ENCODE peak calls at places on chromosomes 5 and 9, in five cellular contexts. I is heart right ventricle, Z is heart left ventricle, T is WERI-Rb-1, Y is cardiac muscle cell. D is an unnamed sample. For H3K36me3, the result is how much of the 10 kb centered on the place peaks cover.

GRCh38 chr5:33611882-33612281 is 171.1 kb downstream of the TARS1 start:
- DNase-seq in I (no peak), Z (no peak), T (no peak), Y (peak), D (no peak)

GRCh38 chr5:176899946-176900782 is 1.0 kb upstream of the HK3 start:
- DNase-seq in I (no peak), Z (no peak), T (peak), Y (no peak), D (no peak)

GRCh38 chr5:170522211-170523128 is 18.6 kb downstream of the KCNIP1 start:
- DNase-seq in I (no peak), Z (no peak), T (no peak), Y (no peak), D (no peak)

GRCh38 chr9:104608336-104608735 is 2.9 kb upstream of the OR13C2 start:
- DNase-seq in I (no peak), Z (no peak), T (no peak), Y (no peak), D (no peak)

GRCh38 chr5:91293131-91293530 is 90.0 kb downstream of the ARRDC3 start:
- DNase-seq in I (no peak), Z (no peak), T (no peak), Y (no peak), D (no peak)

GRCh38 chr5:82274343-82275266 is 3.5 kb downstream of the RPS23 start:
- DNase-seq in I (no peak), Z (no peak), T (no peak), Y (peak), D (no peak)

GRCh38 chr5:132475531-132475930 is 15.0 kb downstream of the IRF1 start:
- DNase-seq in I (no peak), Z (no peak), T (no peak), Y (peak), D (peak)

GRCh38 chr9:121075251-121076036 is 689 bp downstream of the CNTRL start:
- DNase-seq in I (no peak), Z (no peak), T (no peak), Y (no peak), D (no peak)

GRCh38 chr5:59661939-59662615 is 231.4 kb downstream of the PDE4D start:
- DNase-seq in I (no peak), Z (no peak), T (peak), Y (peak), D (no peak)

GRCh38 chr5:139524932-139525585 is 36.1 kb upstream of the UBE2D2 start:
- DNase-seq in I (no peak), Z (no peak), T (no peak), Y (no peak), D (no peak)

GRCh38 chr5:1208743-1209551 is 7.6 kb downstream of the SLC6A19 start:
- DNase-seq in I (peak), Z (no peak), T (peak), Y (peak), D (peak)

GRCh38 chr5:158958048-158958994 is 141.4 kb downstream of the EBF1 start:
- DNase-seq in I (no peak), Z (no peak), T (no peak), Y (no peak), D (no peak)

GRCh38 chr5:142830241-142831018 is 60.3 kb downstream of the ARHGAP26 start:
- DNase-seq in I (no peak), Z (no peak), T (no peak), Y (peak), D (no peak)

GRCh38 chr5:176529824-176530195 is 7.4 kb downstream of the RNF44 start:
- DNase-seq in I (no peak), Z (no peak), T (no peak), Y (no peak), D (peak)

GRCh38 chr5:177094224-177095087 is 7.7 kb downstream of the FGFR4 start:
- DNase-seq in I (peak), Z (peak), T (no peak), Y (peak), D (no peak)

GRCh38 chr9:93659837-93660177 is 83.4 kb downstream of the PHF2 start:
- DNase-seq in I (peak), Z (no peak), T (peak), Y (no peak), D (peak)
- H3K36me3 ChIP-seq in I (half or more), Z (under half), T (under half), Y (under half), D (under half)

DNA sequence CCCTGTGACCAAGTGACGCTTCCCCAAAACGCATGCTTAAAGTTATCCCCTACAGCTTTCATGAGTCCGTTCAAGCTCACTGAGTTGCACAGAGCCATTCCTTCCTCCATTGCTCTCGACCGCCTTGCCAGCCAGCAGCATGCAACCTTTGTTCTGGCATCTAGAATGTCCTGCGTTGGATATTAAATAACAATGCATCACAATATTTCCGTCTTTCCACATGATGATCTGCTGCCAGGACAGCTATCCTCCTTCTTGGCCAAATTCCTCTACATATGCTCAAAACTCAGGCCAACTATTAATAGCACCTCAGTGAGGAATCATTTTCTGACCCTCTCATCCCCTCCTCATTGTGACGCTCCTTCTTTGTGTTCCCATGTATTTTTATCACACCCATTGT is 128.6 kb downstream of the MYO10 start:
- DNase-seq in I (no peak), Z (no peak), T (no peak), Y (no peak), D (no peak)
- H3K27ac ChIP-seq in I (no peak), Z (no peak), T (peak), Y (no peak), D (no peak)

DNA sequence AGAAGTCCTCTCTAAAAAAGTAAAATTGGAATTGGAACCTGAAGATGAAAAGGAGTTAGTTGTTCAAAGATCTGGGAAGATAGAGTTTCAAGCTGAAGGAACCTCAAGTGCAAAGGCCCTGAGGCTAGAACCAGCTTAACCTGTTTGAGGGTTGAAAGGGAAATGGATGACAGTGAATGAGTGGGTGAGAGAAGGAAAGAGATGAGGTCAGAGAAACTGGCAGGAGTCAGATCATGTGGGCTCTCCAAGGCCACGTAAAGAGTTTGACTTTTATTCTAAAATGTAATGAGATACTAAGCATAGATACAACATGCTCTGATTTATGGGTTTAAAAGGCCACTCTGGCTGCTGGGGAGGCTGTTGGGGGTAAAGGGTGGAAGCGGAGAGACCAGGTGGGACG is 2.5 kb upstream of the RAD23B start:
- DNase-seq in I (no peak), Z (no peak), T (no peak), Y (no peak), D (no peak)
- TF ChIP-seq CTCF in I (no peak), Z (no peak), T (no peak), Y (no peak), D (no peak)

GRCh38 chr5:34927785-34928184 is 1.6 kb upstream of the DNAJC21 start:
- DNase-seq in I (no peak), Z (no peak), T (no peak), Y (no peak), D (no peak)
- H3K36me3 ChIP-seq in I (under half), Z (under half), T (half or more), Y (under half), D (under half)

D was measured in left lung.